ENCODE peak calls at places on chromosomes 1 and 21, in six cellular contexts. One of them, this sample, is unnamed.

GRCh38 chr1:201279313-201279712 is 4.0 kb upstream of the PKP1 start:
- DNase-seq in astrocyte of the cerebellum: no peak
- DNase-seq in effector memory CD4-positive, alpha-beta T cell: no peak
- DNase-seq in GM23338: no peak
- DNase-seq in BE2C: no peak
- DNase-seq in AG04449: no peak
- DNase-seq in this sample: no peak

GRCh38 chr21:37507716-37508115 is 141.1 kb downstream of the DYRK1A start:
- DNase-seq in astrocyte of the cerebellum: no peak
- DNase-seq in effector memory CD4-positive, alpha-beta T cell: no peak
- DNase-seq in GM23338: no peak
- DNase-seq in BE2C: no peak
- DNase-seq in AG04449: no peak
- DNase-seq in this sample: peak; percentile 18

GRCh38 chr1:229862017-229862774 is 204.8 kb upstream of the GALNT2 start:
- DNase-seq in astrocyte of the cerebellum: no peak
- DNase-seq in effector memory CD4-positive, alpha-beta T cell: no peak
- DNase-seq in GM23338: peak; percentile 24
- DNase-seq in BE2C: no peak
- DNase-seq in AG04449: no peak
- DNase-seq in this sample: peak; percentile 30

GRCh38 chr21:42010507-42011493 is 640 bp upstream of the ZBTB21 start:
- DNase-seq in astrocyte of the cerebellum: no peak
- DNase-seq in effector memory CD4-positive, alpha-beta T cell: no peak
- DNase-seq in GM23338: peak; percentile 55
- DNase-seq in BE2C: peak; percentile 37
- DNase-seq in AG04449: no peak
- DNase-seq in this sample: peak; percentile 74

GRCh38 chr1:159171254-159171687 is at the start of gene CADM3:
- DNase-seq in astrocyte of the cerebellum: no peak
- DNase-seq in effector memory CD4-positive, alpha-beta T cell: no peak
- DNase-seq in GM23338: peak; percentile 84
- DNase-seq in BE2C: peak; percentile 10
- DNase-seq in AG04449: no peak
- DNase-seq in this sample: peak; percentile 65

GRCh38 chr1:171788696-171789095 is 7.2 kb downstream of the METTL13 start:
- DNase-seq in astrocyte of the cerebellum: peak; percentile 60
- DNase-seq in effector memory CD4-positive, alpha-beta T cell: no peak
- DNase-seq in GM23338: no peak
- DNase-seq in BE2C: no peak
- DNase-seq in AG04449: peak; percentile 59
- DNase-seq in this sample: peak; percentile 87

GRCh38 chr1:158932171-158932570 is 819 bp downstream of the PYHIN1 start:
- DNase-seq in astrocyte of the cerebellum: no peak
- DNase-seq in effector memory CD4-positive, alpha-beta T cell: no peak
- DNase-seq in GM23338: no peak
- DNase-seq in BE2C: no peak
- DNase-seq in AG04449: no peak
- DNase-seq in this sample: no peak

GRCh38 chr1:184340984-184341383 is 45.8 kb upstream of the C1orf21 start:
- DNase-seq in astrocyte of the cerebellum: no peak
- DNase-seq in effector memory CD4-positive, alpha-beta T cell: no peak
- DNase-seq in GM23338: peak; percentile 29
- DNase-seq in BE2C: no peak
- DNase-seq in AG04449: no peak
- DNase-seq in this sample: no peak

GRCh38 chr21:44521301-44521927 is 18.6 kb downstream of the KRTAP10-1 start:
- DNase-seq in astrocyte of the cerebellum: no peak
- DNase-seq in effector memory CD4-positive, alpha-beta T cell: no peak
- DNase-seq in GM23338: no peak
- DNase-seq in BE2C: peak; percentile 5
- DNase-seq in AG04449: no peak
- DNase-seq in this sample: no peak

GRCh38 chr1:35637401-35637809 is 3.9 kb downstream of the PSMB2 start:
- DNase-seq in astrocyte of the cerebellum: peak; percentile 24
- DNase-seq in effector memory CD4-positive, alpha-beta T cell: no peak
- DNase-seq in GM23338: peak; percentile 50
- DNase-seq in BE2C: no peak
- DNase-seq in AG04449: no peak
- DNase-seq in this sample: peak; percentile 53

GRCh38 chr1:198118136-198118535 is 38.7 kb upstream of the NEK7 start:
- DNase-seq in astrocyte of the cerebellum: peak; percentile 72
- DNase-seq in effector memory CD4-positive, alpha-beta T cell: no peak
- DNase-seq in GM23338: no peak
- DNase-seq in BE2C: no peak
- DNase-seq in AG04449: peak; percentile 91
- DNase-seq in this sample: peak; percentile 66

GRCh38 chr1:218211241-218211640 is 73.9 kb upstream of the RRP15 start:
- DNase-seq in astrocyte of the cerebellum: no peak
- DNase-seq in effector memory CD4-positive, alpha-beta T cell: no peak
- DNase-seq in GM23338: no peak
- DNase-seq in BE2C: no peak
- DNase-seq in AG04449: no peak
- DNase-seq in this sample: no peak

GRCh38 chr1:41806472-41807155 is 112.1 kb downstream of the HIVEP3 start:
- DNase-seq in astrocyte of the cerebellum: no peak
- DNase-seq in effector memory CD4-positive, alpha-beta T cell: no peak
- DNase-seq in GM23338: no peak
- DNase-seq in BE2C: no peak
- DNase-seq in AG04449: no peak
- DNase-seq in this sample: no peak

GRCh38 chr1:161487483-161487827 is 17.8 kb upstream of the FCGR2A start:
- DNase-seq in astrocyte of the cerebellum: peak; percentile 1
- DNase-seq in effector memory CD4-positive, alpha-beta T cell: no peak
- DNase-seq in GM23338: no peak
- DNase-seq in BE2C: no peak
- DNase-seq in AG04449: no peak
- DNase-seq in this sample: peak; percentile 68

GRCh38 chr1:234647758-234648157 is 37.8 kb upstream of the IRF2BP2 start:
- DNase-seq in astrocyte of the cerebellum: no peak
- DNase-seq in effector memory CD4-positive, alpha-beta T cell: no peak
- DNase-seq in GM23338: no peak
- DNase-seq in BE2C: no peak
- DNase-seq in AG04449: no peak
- DNase-seq in this sample: no peak

GRCh38 chr1:25834894-25835293 is 15.1 kb downstream of the MTFR1L start:
- DNase-seq in astrocyte of the cerebellum: no peak
- DNase-seq in effector memory CD4-positive, alpha-beta T cell: no peak
- DNase-seq in GM23338: no peak
- DNase-seq in BE2C: no peak
- DNase-seq in AG04449: no peak
- DNase-seq in this sample: no peak

GRCh38 chr21:14677639-14678179 is 131.6 kb upstream of the SAMSN1 start:
- DNase-seq in astrocyte of the cerebellum: no peak
- DNase-seq in effector memory CD4-positive, alpha-beta T cell: no peak
- DNase-seq in GM23338: no peak
- DNase-seq in BE2C: no peak
- DNase-seq in AG04449: no peak
- DNase-seq in this sample: no peak

GRCh38 chr1:225474986-225475820 is 47.4 kb upstream of the LBR start:
- DNase-seq in astrocyte of the cerebellum: peak; percentile 28
- DNase-seq in effector memory CD4-positive, alpha-beta T cell: peak; percentile 48
- DNase-seq in GM23338: peak; percentile 79
- DNase-seq in BE2C: peak; percentile 89
- DNase-seq in AG04449: no peak
- DNase-seq in this sample: peak; percentile 96

GRCh38 chr1:110877776-110878175 is 4.8 kb downstream of the CD53 start:
- DNase-seq in astrocyte of the cerebellum: no peak
- DNase-seq in effector memory CD4-positive, alpha-beta T cell: no peak
- DNase-seq in GM23338: no peak
- DNase-seq in BE2C: no peak
- DNase-seq in AG04449: no peak
- DNase-seq in this sample: no peak

GRCh38 chr1:110875216-110875731 is 2.3 kb downstream of the CD53 start:
- DNase-seq in astrocyte of the cerebellum: no peak
- DNase-seq in effector memory CD4-positive, alpha-beta T cell: peak; percentile 13
- DNase-seq in GM23338: no peak
- DNase-seq in BE2C: no peak
- DNase-seq in AG04449: no peak
- DNase-seq in this sample: no peak

GRCh38 chr1:110878993-110879392 is 6.0 kb downstream of the CD53 start:
- DNase-seq in astrocyte of the cerebellum: no peak
- DNase-seq in effector memory CD4-positive, alpha-beta T cell: no peak
- DNase-seq in GM23338: no peak
- DNase-seq in BE2C: no peak
- DNase-seq in AG04449: no peak
- DNase-seq in this sample: no peak

GRCh38 chr1:110876748-110877341 is 3.9 kb downstream of the CD53 start:
- DNase-seq in astrocyte of the cerebellum: no peak
- DNase-seq in effector memory CD4-positive, alpha-beta T cell: no peak
- DNase-seq in GM23338: no peak
- DNase-seq in BE2C: no peak
- DNase-seq in AG04449: no peak
- DNase-seq in this sample: no peak

DNA sequence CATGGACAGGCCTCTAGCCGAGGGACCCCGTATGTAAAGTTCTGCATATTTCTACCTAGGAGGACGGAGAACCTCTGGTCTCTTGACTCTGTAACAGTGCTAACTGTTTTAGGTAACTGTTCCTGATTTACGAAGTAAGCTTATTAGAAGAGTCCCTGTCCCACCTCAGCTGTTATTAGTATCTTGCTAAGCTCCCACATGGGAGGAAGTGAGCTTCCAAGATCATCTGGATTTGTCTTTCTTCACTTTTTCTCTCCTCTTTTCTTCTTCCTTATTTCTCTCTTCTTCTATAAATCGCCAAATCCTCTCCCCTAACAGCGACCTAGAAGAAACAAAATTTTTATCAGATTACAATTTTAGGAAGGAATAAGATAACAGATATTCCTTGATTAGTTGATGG is 4.4 kb downstream of the CD53 start:
- DNase-seq in astrocyte of the cerebellum: no peak
- DNase-seq in effector memory CD4-positive, alpha-beta T cell: no peak
- DNase-seq in GM23338: no peak
- DNase-seq in BE2C: no peak
- DNase-seq in AG04449: no peak
- DNase-seq in this sample: no peak
- H3K4me3 ChIP-seq in astrocyte of the cerebellum: no peak overlapping the region
- H3K4me3 ChIP-seq in effector memory CD4-positive, alpha-beta T cell: peak overlapping the region; percentile 81
- H3K4me3 ChIP-seq in GM23338: no peak overlapping the region
- H3K4me3 ChIP-seq in BE2C: no peak overlapping the region
- H3K4me3 ChIP-seq in AG04449: no peak overlapping the region
- H3K4me3 ChIP-seq in this sample: no peak overlapping the region

DNA sequence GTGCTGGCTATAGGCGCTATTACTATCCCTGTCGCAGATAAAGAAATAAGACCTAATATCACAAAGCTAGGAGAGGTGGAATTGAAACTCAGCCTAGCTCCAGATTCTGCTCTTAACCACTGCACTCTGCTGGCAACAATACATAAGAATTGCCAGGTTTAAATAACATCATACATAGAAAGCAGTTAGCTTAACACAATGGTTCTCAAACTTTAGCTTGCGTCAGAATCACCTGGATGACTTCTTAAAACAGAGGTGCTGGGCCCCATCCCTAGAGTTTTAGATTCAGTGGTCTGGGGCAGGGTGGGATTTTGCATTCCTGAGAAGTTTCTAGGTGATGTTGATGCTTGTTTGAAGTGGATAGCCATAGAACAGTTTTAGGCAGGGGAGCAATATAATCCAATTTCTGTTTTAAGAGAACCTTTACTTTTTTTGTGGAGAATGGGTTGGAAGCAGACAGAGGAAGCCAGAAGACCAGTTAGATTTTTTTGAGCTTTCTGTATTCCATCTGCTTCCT is 1.1 kb upstream of the POMGNT1 start:
- DNase-seq in astrocyte of the cerebellum: no peak
- DNase-seq in effector memory CD4-positive, alpha-beta T cell: no peak
- DNase-seq in GM23338: no peak
- DNase-seq in BE2C: no peak
- DNase-seq in AG04449: no peak
- DNase-seq in this sample: peak; percentile 89
- H3K4me3 ChIP-seq in astrocyte of the cerebellum: no peak overlapping the region
- H3K4me3 ChIP-seq in effector memory CD4-positive, alpha-beta T cell: no peak overlapping the region
- H3K4me3 ChIP-seq in GM23338: peak overlapping the region; percentile 82
- H3K4me3 ChIP-seq in BE2C: no peak overlapping the region
- H3K4me3 ChIP-seq in AG04449: peak overlapping the region; percentile 1
- H3K4me3 ChIP-seq in this sample: peak overlapping the region; percentile 92

GRCh38 chr1:88897070-88897730 is 5.8 kb upstream of the GTF2B start:
- DNase-seq in astrocyte of the cerebellum: no peak
- DNase-seq in effector memory CD4-positive, alpha-beta T cell: no peak
- DNase-seq in GM23338: no peak
- DNase-seq in BE2C: no peak
- DNase-seq in AG04449: no peak
- DNase-seq in this sample: no peak

GRCh38 chr1:88890790-88891317 is 513 bp downstream of the GTF2B start:
- DNase-seq in astrocyte of the cerebellum: no peak
- DNase-seq in effector memory CD4-positive, alpha-beta T cell: no peak
- DNase-seq in GM23338: peak; percentile 60
- DNase-seq in BE2C: peak; percentile 12
- DNase-seq in AG04449: no peak
- DNase-seq in this sample: no peak

GRCh38 chr1:88888755-88889154 is 2.6 kb downstream of the GTF2B start:
- DNase-seq in astrocyte of the cerebellum: no peak
- DNase-seq in effector memory CD4-positive, alpha-beta T cell: no peak
- DNase-seq in GM23338: no peak
- DNase-seq in BE2C: no peak
- DNase-seq in AG04449: no peak
- DNase-seq in this sample: no peak

GRCh38 chr1:88891318-88892145 is at the start of gene GTF2B:
- DNase-seq in astrocyte of the cerebellum: peak; percentile 89
- DNase-seq in effector memory CD4-positive, alpha-beta T cell: peak; percentile 90
- DNase-seq in GM23338: peak; percentile 83
- DNase-seq in BE2C: peak; percentile 76
- DNase-seq in AG04449: peak; percentile 79
- DNase-seq in this sample: peak; percentile 89

DNA sequence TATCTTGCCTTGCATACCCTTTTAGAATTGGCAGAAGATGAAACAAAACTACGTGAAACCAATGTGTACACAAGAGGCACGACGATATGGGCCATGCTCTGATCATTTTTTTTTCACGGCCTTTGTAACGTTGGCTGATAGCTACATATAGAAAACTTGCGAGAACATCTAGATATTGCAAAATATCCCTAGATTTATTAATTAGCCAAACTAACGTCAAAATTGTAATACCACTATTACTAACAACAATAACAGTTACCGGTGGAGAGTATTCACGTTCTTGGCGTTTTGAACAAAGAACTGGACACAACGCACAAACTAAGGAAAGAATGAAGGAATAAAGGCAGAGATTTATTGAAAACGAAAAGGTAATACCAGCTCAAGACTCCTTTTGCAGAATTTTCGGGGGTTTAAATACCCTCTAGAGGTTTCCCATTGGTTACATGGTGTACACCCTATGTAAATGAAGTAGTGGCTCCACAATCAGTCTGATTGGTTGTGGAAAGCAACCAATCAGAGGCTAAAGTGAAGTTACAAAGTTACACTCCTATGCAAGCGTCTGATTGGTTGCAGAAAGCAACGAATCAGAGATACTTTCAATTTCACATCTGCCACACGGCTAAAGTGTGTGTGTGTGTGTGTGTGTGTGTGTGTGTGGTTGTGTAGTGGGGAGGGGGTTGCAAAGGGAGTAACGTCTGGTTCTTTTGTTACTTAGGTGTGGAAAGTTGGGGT is 945 bp upstream of the GTF2B start:
- DNase-seq in astrocyte of the cerebellum: no peak
- DNase-seq in effector memory CD4-positive, alpha-beta T cell: no peak
- DNase-seq in GM23338: peak; percentile 66
- DNase-seq in BE2C: no peak
- DNase-seq in AG04449: no peak
- DNase-seq in this sample: no peak
- H3K4me3 ChIP-seq in astrocyte of the cerebellum: peak overlapping the region; percentile 86
- H3K4me3 ChIP-seq in effector memory CD4-positive, alpha-beta T cell: peak overlapping the region; percentile 97
- H3K4me3 ChIP-seq in GM23338: peak overlapping the region; percentile 81
- H3K4me3 ChIP-seq in BE2C: peak overlapping the region; percentile 78
- H3K4me3 ChIP-seq in AG04449: peak overlapping the region; percentile 89
- H3K4me3 ChIP-seq in this sample: peak overlapping the region; percentile 98

GRCh38 chr1:151061012-151061401 is 810 bp downstream of the MLLT11 start:
- DNase-seq in astrocyte of the cerebellum: no peak
- DNase-seq in effector memory CD4-positive, alpha-beta T cell: no peak
- DNase-seq in GM23338: no peak
- DNase-seq in BE2C: peak; percentile 66
- DNase-seq in AG04449: no peak
- DNase-seq in this sample: no peak
- H3K4me3 ChIP-seq in astrocyte of the cerebellum: peak overlapping the region; percentile 94
- H3K4me3 ChIP-seq in effector memory CD4-positive, alpha-beta T cell: no peak overlapping the region
- H3K4me3 ChIP-seq in GM23338: peak overlapping the region; percentile 72
- H3K4me3 ChIP-seq in BE2C: peak overlapping the region; percentile 87
- H3K4me3 ChIP-seq in AG04449: peak overlapping the region; percentile 94
- H3K4me3 ChIP-seq in this sample: peak overlapping the region; percentile 98

This sample was measured in osteoblast.